ENCODE peak calls at places on chromosome 20, in six cellular contexts. H is mesendoderm, Q is mesenchymal stem cell, L is trophoblast cell, E is H9, I is neuronal stem cell. Y is an unnamed sample.

GRCh38 chr20:7770578-7770977 is 169.7 kb downstream of the HAO1 start:
- DNase-seq in H (no peak), Q (no peak), L (no peak), E (no peak), I (no peak), Y (no peak)

GRCh38 chr20:56422824-56423189 is 10.7 kb downstream of the CASS4 start:
- DNase-seq in H (no peak), Q (no peak), L (no peak), E (no peak), I (no peak), Y (peak)

GRCh38 chr20:6402026-6402425 is 279.2 kb upstream of the FERMT1 start:
- DNase-seq in H (no peak), Q (peak), L (no peak), E (no peak), I (no peak), Y (peak)

GRCh38 chr20:34318609-34319443 is 15.7 kb upstream of the AHCY start:
- DNase-seq in H (no peak), Q (no peak), L (no peak), E (no peak), I (no peak), Y (no peak)

GRCh38 chr20:11810316-11811130 is 107.2 kb upstream of the BTBD3 start:
- DNase-seq in H (no peak), Q (peak), L (no peak), E (no peak), I (no peak), Y (peak)

GRCh38 chr20:9172908-9173307 is 104.0 kb downstream of the PLCB4 start:
- DNase-seq in H (peak), Q (peak), L (no peak), E (no peak), I (no peak), Y (no peak)

GRCh38 chr20:45230631-45231030 is 9.5 kb downstream of the SEMG2 start:
- DNase-seq in H (no peak), Q (no peak), L (no peak), E (no peak), I (no peak), Y (no peak)

GRCh38 chr20:17669306-17669931 is 12.6 kb downstream of the RRBP1 start:
- DNase-seq in H (no peak), Q (no peak), L (no peak), E (no peak), I (no peak), Y (no peak)

GRCh38 chr20:34637245-34638185 is 39.4 kb downstream of the PIGU start:
- DNase-seq in H (no peak), Q (peak), L (no peak), E (no peak), I (no peak), Y (peak)

GRCh38 chr20:8213831-8214587 is 81.9 kb downstream of the PLCB1 start:
- DNase-seq in H (no peak), Q (no peak), L (no peak), E (no peak), I (no peak), Y (no peak)

GRCh38 chr20:14337400-14338171 is at the start of gene FLRT3:
- DNase-seq in H (peak), Q (peak), L (peak), E (peak), I (peak), Y (peak)

GRCh38 chr20:59253779-59254319 is 46.6 kb upstream of the EDN3 start:
- DNase-seq in H (peak), Q (no peak), L (no peak), E (no peak), I (no peak), Y (no peak)

DNA sequence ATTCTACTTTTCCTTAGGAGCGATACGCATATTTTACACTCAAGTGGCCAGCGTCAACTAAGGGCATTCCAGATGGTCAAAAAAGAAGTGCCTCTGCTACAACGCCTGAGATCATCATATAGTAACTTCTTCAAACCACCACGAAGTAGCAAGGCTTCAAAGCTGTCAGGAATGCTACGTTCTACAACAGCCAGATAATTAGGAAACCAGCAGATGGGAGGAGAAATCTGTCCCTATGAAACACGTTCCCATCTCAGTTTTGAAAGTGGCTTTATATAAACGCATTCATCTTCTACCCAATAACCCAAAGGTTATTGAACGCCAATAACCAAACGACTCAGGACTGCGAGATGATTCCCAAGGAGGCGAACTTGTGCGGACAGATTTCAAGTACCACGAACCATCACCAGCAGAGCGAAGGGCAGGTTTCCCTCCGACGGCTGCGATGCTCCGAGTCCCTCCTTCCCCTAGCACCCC is 1.2 kb downstream of the ABHD12 start:
- DNase-seq in H (peak), Q (peak), L (no peak), E (no peak), I (no peak), Y (peak)
- H3K23ac ChIP-seq in H (peak), Q (no peak), L (no peak), E (no peak), I (peak), Y (peak)

DNA sequence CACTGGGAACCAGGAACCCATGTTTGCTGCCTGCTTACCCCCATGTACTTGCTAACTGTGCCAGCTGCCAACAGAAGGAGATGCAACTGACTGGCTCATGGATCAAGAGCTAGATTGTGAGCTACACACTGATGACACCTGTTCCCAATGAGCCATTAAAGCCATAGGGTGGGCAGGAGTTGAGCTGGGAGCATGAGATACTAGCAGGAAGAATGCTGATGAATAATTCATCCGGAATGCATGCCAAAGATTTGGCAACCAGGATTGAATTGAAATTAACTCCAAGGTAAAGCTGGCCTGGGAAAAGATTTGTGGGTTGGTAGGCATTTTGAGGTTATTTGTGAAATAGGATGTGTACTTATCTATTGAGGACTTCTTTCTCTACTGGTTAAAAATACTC is 631.1 kb downstream of the KIF16B start:
- DNase-seq in H (peak), Q (no peak), L (no peak), E (no peak), I (no peak), Y (no peak)
- H3K4me2 ChIP-seq in H (no peak), Q (peak), L (no peak), E (no peak), I (no peak), Y (no peak)

GRCh38 chr20:2800590-2801458 is at the start of gene CPXM1:
- DNase-seq in H (peak), Q (peak), L (no peak), E (peak), I (peak), Y (no peak)
- H3K23ac ChIP-seq in H (peak), Q (no peak), L (no peak), E (no peak), I (peak), Y (no peak)

DNA sequence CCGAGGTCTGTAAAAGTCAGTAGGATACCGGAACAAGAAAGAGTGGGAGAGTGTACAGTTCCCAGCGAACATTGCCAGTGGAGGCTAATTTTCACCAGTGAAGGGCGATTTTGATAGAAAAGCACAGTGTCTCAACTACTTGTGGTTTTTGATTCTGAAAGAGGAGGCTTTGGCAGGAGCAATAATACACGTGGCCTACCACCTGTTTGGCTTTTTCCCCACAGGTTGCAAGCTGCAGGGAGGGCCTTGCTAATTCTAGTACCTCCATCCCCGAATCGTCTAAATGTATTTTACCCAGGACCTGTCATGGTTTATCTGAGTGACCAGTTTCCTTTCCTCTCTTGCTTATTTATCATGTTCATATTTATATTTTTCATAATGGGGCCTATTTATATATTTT is 3.3 kb upstream of the EFCAB8 start:
- DNase-seq in H (no peak), Q (no peak), L (no peak), E (no peak), I (no peak), Y (no peak)
- H3K4me2 ChIP-seq in H (no peak), Q (no peak), L (no peak), E (no peak), I (no peak), Y (no peak)

DNA sequence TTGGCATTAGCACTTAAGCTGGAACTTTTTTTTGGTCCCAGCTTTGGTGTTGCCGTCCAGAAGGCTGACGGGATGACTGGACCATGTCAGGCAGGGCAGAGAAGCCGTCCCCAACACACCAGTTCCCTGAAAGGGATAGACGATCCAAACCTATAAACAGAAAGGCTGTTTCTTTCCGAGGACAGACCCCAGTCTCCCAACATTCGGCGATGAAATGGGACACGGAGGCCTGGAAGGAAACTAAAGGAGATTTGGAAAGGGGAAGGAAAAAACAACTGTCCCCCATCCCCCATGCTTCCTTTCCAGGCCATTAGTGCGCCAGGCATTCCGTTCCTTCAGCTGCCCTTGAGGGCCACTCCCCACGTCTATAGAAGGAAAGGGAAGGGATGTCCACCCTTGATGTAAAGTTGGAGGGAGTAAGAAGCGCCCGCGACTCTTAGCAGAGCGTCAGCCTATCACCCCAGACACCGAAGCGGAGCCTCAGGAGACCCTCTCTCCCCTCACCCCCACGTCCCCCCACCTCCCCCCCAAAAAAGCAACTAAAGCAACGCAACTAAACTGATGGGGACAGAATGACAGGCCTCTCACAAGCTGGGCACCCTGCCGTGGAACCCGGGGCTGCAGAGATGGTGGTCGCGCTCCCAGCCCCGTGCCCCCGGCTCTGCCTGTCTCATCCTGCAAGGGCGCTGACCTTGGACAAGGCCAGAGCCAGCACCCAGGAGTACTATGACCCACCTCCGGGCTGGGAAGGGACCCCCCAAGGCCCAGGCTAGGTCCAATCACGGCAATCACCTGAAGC is 638 bp downstream of the BLCAP start:
- DNase-seq in H (peak), Q (peak), L (peak), E (no peak), I (no peak), Y (peak)
- H3K23ac ChIP-seq in H (peak), Q (no peak), L (no peak), E (no peak), I (peak), Y (peak)

GRCh38 chr20:54123587-54124180 is 50.1 kb downstream of the CYP24A1 start:
- DNase-seq in H (peak), Q (peak), L (peak), E (peak), I (no peak), Y (peak)
- H3K4me2 ChIP-seq in H (no peak), Q (no peak), L (no peak), E (no peak), I (no peak), Y (no peak)

DNA sequence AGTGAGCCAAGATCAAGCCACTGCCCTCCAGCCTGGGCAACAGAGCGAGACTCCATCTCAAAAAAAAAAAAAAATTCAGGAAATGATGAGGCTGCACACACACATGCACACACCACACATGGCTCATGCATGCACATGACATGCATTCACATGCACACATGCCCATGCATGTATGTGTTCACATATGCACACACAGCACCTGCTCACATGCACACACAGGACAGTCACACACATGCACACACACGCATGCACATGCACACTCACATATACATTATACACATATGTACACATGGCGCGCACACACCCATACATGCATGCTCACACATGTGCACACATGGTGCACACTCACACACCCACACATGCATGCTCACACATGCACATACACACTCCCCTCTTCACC is 22.5 kb downstream of the RIPOR3 start:
- DNase-seq in H (no peak), Q (no peak), L (no peak), E (no peak), I (no peak), Y (no peak)
- H3K23ac ChIP-seq in H (no peak), Q (no peak), L (no peak), E (no peak), I (no peak), Y (no peak)

DNA sequence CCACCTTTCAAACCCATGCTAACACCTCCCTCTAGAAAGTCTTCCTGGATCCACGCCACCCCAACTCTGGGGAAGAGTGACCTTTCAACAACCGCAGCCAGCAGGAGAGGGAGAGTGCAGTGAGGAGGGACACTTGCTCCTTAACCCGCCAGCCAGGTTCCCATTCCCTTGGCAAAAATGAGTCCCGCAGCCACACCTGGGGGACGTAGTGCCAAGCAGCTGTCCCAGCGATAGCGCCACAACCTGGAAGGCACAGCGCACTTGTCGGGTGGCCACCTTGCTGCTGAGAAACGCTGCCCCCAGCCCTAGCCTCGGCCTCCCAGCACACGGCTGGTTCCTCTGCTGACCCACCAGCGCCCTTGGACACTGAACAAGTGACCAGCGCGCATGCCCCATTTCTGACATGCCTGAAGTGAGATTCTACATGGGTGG is 119.3 kb downstream of the JPH2 start:
- DNase-seq in H (no peak), Q (no peak), L (no peak), E (no peak), I (no peak), Y (no peak)
- H3K4me2 ChIP-seq in H (no peak), Q (no peak), L (no peak), E (no peak), I (no peak), Y (no peak)

GRCh38 chr20:62387219-62387913 is 463 bp downstream of the RPS21 start:
- DNase-seq in H (no peak), Q (no peak), L (no peak), E (no peak), I (no peak), Y (no peak)

GRCh38 chr20:62387993-62388635 is 1.2 kb downstream of the RPS21 start:
- DNase-seq in H (no peak), Q (peak), L (no peak), E (no peak), I (no peak), Y (no peak)

GRCh38 chr20:62388839-62389600 is 2.1 kb downstream of the RPS21 start:
- DNase-seq in H (no peak), Q (no peak), L (peak), E (no peak), I (no peak), Y (no peak)

GRCh38 chr20:62389601-62390087 is 2.7 kb downstream of the RPS21 start:
- DNase-seq in H (no peak), Q (no peak), L (no peak), E (no peak), I (no peak), Y (no peak)

DNA sequence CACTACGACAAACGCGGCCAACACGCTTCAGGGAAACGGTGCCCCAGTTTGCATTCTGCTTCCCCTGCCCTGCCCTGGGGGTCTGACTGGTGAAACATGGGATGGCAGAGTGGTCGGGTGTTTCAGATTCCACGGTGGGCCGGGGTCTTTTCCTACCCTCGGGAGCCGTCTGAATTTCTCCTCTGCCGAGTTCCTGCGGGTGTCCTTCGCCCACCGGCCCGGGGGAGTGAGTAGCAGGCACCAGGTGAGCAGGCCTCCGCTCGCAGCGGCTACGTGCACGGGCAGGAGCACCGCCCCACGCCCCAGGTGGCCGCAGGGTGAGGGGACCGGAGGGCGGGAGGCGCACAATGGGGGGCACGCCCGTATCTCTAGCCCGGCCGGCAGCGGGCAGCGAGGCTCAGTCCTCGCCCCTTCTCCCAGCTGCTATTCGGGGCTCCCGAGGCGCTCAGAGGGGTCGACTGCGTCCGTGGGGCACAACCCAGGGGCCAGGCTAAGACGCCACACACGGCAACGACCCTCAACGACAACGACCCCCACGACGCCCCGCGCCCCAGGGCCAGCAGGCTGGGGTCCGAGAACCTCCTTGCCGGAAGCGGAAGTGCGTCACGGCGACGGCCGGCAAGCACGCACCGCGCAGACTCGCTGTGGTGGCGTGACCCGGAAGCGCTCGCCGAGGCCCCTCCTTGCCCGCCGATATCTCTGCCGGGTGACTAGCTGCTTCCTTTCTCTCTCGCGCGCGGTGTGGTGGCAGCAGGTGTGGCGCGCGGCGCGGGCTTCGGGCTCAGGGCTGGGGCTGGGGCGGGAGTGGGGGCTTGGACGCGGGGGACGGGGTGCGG is at the start of gene RPS21:
- DNase-seq in H (peak), Q (peak), L (peak), E (peak), I (peak), Y (peak)
- H3K23ac ChIP-seq in H (peak), Q (no peak), L (no peak), E (no peak), I (peak), Y (peak)